ENCODE peak calls at places on chromosomes 5 and 9, in seven cellular contexts. E, B, Y, J, M, G and U are unnamed samples.
A peak's percentile ranks its signal among the peaks of the same experiment; 100 is the strongest.

GRCh38 chr9:23587433-23587832 is 238.6 kb downstream of the ELAVL2 start:
- DNase-seq in E (no peak), B (peak; percentile 79), Y (peak; percentile 90), J (peak; percentile 95), M (no peak), G (no peak), U (no peak)

GRCh38 chr9:98172604-98173003 is 19.8 kb downstream of the CORO2A start:
- DNase-seq in E (peak; percentile 7), B (peak; percentile 39), Y (peak; percentile 47), J (no peak), M (no peak), G (no peak), U (no peak)

GRCh38 chr5:160479926-160480325 is 58.3 kb downstream of the PTTG1 start:
- DNase-seq in E (peak; percentile 84), B (no peak), Y (no peak), J (no peak), M (peak; percentile 56), G (no peak), U (no peak)

GRCh38 chr5:1881273-1881586 is 1.5 kb downstream of the IRX4 start:
- DNase-seq in E (no peak), B (no peak), Y (no peak), J (no peak), M (no peak), G (no peak), U (no peak)

GRCh38 chr9:87122947-87123685 is 175.8 kb upstream of the GAS1 start:
- DNase-seq in E (peak; percentile 76), B (no peak), Y (no peak), J (no peak), M (peak; percentile 55), G (no peak), U (no peak)

GRCh38 chr9:112002131-112002846 is 105.7 kb downstream of the UGCG start:
- DNase-seq in E (no peak), B (no peak), Y (no peak), J (no peak), M (no peak), G (no peak), U (no peak)

GRCh38 chr9:72680593-72681317 is 159.3 kb downstream of the TMC1 start:
- DNase-seq in E (no peak), B (no peak), Y (no peak), J (no peak), M (no peak), G (no peak), U (no peak)

GRCh38 chr9:83336696-83337095 is 201.5 kb downstream of the FRMD3 start:
- DNase-seq in E (no peak), B (no peak), Y (no peak), J (no peak), M (no peak), G (no peak), U (no peak)

GRCh38 chr9:107019216-107019615 is 156.2 kb downstream of the ZNF462 start:
- DNase-seq in E (peak; percentile 64), B (no peak), Y (no peak), J (no peak), M (peak; percentile 4), G (peak; percentile 49), U (no peak)

DNA sequence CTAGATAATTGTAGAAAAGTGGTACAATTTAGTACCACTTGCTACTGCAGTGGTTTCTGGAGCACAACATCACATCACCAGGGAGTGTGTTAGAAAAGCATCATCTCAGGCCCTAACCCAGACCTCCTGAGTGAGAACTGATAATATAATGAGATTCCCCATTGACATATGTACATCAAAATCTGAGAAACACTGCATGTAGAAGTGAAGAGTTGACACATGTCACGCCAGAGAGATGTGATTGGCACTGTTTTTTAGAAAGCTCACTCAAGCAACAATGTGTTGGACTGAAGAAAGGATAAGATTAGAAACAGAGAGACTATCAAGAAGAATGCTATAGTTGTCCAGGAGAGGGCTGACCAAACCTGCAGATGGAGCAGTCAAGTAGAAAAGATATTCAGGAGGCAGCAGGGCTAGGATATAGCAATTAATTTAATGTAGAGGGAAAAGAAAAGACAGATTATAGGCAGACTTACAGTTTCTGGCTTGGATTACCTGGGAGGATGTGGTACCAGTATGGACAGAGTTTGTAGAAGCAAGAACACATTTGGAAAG is 324.4 kb upstream of the ADAMTSL1 start:
- DNase-seq in E (peak; percentile 8), B (no peak), Y (no peak), J (no peak), M (no peak), G (no peak), U (no peak)
- TF ChIP-seq CTCF in E (peak; percentile 17), B (no peak), Y (no peak), J (no peak), M (no peak), G (no peak), U (peak; percentile 65)

DNA sequence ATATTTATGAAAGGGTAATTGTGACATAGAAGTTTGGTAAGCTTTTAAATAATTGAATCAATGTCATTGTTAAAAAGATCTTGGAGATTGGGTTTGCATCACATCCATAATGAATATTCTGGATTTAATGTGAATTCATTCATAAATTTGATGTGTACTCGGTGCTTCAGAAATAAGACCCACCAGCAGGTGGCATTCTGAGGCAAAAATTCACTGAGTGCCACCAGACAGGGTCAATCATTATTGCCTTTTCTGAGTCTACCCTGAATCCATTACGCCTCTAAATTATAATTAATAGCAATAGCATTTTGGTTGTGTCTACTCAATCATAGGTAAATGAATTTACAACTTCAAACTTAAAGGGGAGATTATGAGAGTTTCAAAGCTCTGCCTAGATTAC is 1.0 kb downstream of the TRPC7 start:
- DNase-seq in E (no peak), B (no peak), Y (no peak), J (no peak), M (no peak), G (no peak), U (no peak)
- TF ChIP-seq CTCF in E (peak; percentile 29), B (peak; percentile 10), Y (no peak), J (no peak), M (no peak), G (peak; percentile 11), U (peak; percentile 58)

GRCh38 chr9:33106827-33107621 is 30.6 kb upstream of the SMU1 start:
- DNase-seq in E (peak; percentile 89), B (no peak), Y (no peak), J (peak; percentile 86), M (peak; percentile 66), G (peak; percentile 45), U (peak; percentile 20)
- TF ChIP-seq CTCF in E (no peak), B (no peak), Y (no peak), J (no peak), M (no peak), G (no peak), U (no peak)

GRCh38 chr9:121449786-121450185 is 49.9 kb downstream of the GGTA1 start:
- DNase-seq in E (no peak), B (no peak), Y (no peak), J (no peak), M (no peak), G (no peak), U (no peak)

GRCh38 chr9:121441163-121441562 is 58.5 kb downstream of the GGTA1 start:
- DNase-seq in E (no peak), B (no peak), Y (no peak), J (no peak), M (no peak), G (no peak), U (no peak)

GRCh38 chr9:121447341-121447834 is 52.3 kb downstream of the GGTA1 start:
- DNase-seq in E (peak; percentile 76), B (no peak), Y (no peak), J (no peak), M (peak; percentile 31), G (peak; percentile 35), U (no peak)

GRCh38 chr9:121450241-121450640 is 49.4 kb downstream of the GGTA1 start:
- DNase-seq in E (no peak), B (no peak), Y (no peak), J (no peak), M (no peak), G (no peak), U (no peak)

GRCh38 chr9:121445986-121446385 is 53.7 kb downstream of the GGTA1 start:
- DNase-seq in E (no peak), B (no peak), Y (no peak), J (no peak), M (no peak), G (no peak), U (no peak)
- TF ChIP-seq CTCF in E (no peak), B (no peak), Y (no peak), J (no peak), M (no peak), G (peak; percentile 5), U (peak; percentile 29)

DNA sequence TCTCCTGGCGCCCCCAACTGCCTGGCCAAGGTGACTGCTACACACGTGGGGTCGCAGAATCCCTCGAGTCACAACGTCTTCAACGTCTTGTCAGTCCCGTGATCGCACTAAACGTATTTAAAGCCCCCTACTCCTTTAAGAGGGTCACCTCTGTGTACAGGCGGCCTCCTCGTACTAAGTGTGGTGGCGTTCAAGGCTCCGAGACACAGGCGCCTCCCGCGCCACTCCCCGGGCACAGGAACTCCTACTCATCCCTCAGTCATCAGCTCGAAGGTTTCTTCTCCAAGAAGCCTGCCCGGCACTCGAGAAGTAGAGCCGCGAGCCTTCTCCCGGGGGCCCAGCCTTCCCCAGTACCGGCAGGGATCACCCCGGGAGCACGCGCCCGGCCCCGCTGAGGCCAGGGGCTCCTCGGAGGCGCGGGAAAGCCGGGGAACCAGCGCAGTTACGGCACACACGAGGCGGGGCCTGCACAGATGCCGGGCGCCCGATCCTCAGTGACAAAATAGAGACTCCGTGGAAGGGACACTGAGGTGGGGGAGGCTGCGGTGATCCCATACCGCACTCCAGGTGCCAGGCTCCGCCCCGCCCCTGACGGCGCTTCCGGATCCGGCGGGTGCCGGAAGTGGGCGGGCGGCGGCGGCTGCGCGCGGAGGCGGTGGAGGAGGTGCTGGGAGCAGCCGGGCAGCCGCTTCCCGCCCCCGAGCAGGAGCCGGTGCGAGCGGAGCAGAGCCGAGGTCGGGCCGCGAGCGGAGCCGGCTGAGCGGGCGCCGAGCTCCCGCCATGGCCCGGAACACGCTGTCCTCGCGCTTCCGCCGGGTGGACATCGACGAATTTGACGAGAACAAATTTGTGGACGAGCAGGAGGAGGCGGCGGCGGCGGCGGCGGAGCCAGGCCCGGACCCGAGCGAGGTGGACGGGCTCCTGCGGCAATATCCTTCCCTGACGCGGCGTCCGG is 6.9 kb downstream of the ARPC5L start:
- DNase-seq in E (peak; percentile 71), B (peak; percentile 90), Y (peak; percentile 86), J (peak; percentile 90), M (peak; percentile 44), G (no peak), U (no peak)
- TF ChIP-seq CTCF in E (peak; percentile 31), B (peak; percentile 18), Y (no peak), J (no peak), M (peak; percentile 30), G (peak; percentile 33), U (peak; percentile 39)

GRCh38 chr9:99189186-99189585 is 32.6 kb downstream of the ALG2 start:
- DNase-seq in E (no peak), B (no peak), Y (no peak), J (no peak), M (no peak), G (no peak), U (no peak)

GRCh38 chr9:99189887-99190596 is 31.7 kb downstream of the ALG2 start:
- DNase-seq in E (peak; percentile 49), B (no peak), Y (no peak), J (no peak), M (no peak), G (no peak), U (no peak)

GRCh38 chr9:99190597-99191283 is 31.0 kb downstream of the ALG2 start:
- DNase-seq in E (no peak), B (no peak), Y (no peak), J (no peak), M (no peak), G (no peak), U (no peak)

GRCh38 chr9:99193466-99193821 is 28.3 kb downstream of the ALG2 start:
- DNase-seq in E (no peak), B (no peak), Y (no peak), J (no peak), M (no peak), G (no peak), U (no peak)

GRCh38 chr9:99192786-99193465 is 28.8 kb downstream of the ALG2 start:
- DNase-seq in E (peak; percentile 24), B (no peak), Y (no peak), J (no peak), M (no peak), G (no peak), U (no peak)
- TF ChIP-seq CTCF in E (peak; percentile 23), B (peak; percentile 34), Y (no peak), J (no peak), M (no peak), G (peak; percentile 18), U (peak; percentile 39)